ENCODE peak calls at places on chromosomes 13 and 19, in five cellular contexts. C is colonic mucosa, A is NB4, T is HepG2, I is mucosa of descending colon. R is an unnamed sample.
A peak's percentile ranks its signal among the peaks of the same experiment; 100 is the strongest.

GRCh38 chr13:95185851-95186250 is 115.4 kb downstream of the ABCC4 start:
- DNase-seq in C (no peak), A (no peak), T (no peak), I (no peak), R (no peak)

GRCh38 chr13:92224052-92224821 is 825.8 kb downstream of the GPC5 start:
- DNase-seq in C (no peak), A (peak; percentile 92), T (no peak), I (no peak), R (no peak)

GRCh38 chr13:21318891-21319532 is 140.1 kb downstream of the ZDHHC20 start:
- DNase-seq in C (no peak), A (no peak), T (no peak), I (no peak), R (no peak)

GRCh38 chr19:16654151-16654550 is 5.8 kb downstream of the SMIM7 start:
- DNase-seq in C (no peak), A (peak; percentile 30), T (peak; percentile 35), I (no peak), R (no peak)

GRCh38 chr19:38676023-38676877 is 28.8 kb downstream of the ACTN4 start:
- DNase-seq in C (no peak), A (peak; percentile 74), T (no peak), I (no peak), R (no peak)

GRCh38 chr13:105334211-105334610 is 1201.3 kb downstream of the EFNB2 start:
- DNase-seq in C (no peak), A (no peak), T (no peak), I (no peak), R (no peak)

GRCh38 chr19:2356036-2356646 is 3.9 kb upstream of the TMPRSS9 start:
- DNase-seq in C (no peak), A (no peak), T (no peak), I (no peak), R (no peak)

GRCh38 chr19:46697142-46697960 is 19.6 kb downstream of the PRKD2 start:
- DNase-seq in C (peak; percentile 97), A (peak; percentile 100), T (no peak), I (peak; percentile 95), R (no peak)

GRCh38 chr13:36475468-36475867 is 43.2 kb downstream of the CCNA1 start:
- DNase-seq in C (no peak), A (peak; percentile 58), T (peak; percentile 33), I (no peak), R (no peak)

GRCh38 chr13:102276479-102276878 is 125.4 kb downstream of the FGF14 start:
- DNase-seq in C (no peak), A (no peak), T (no peak), I (no peak), R (no peak)

GRCh38 chr19:29714953-29715694 is at the start of gene C19orf12:
- DNase-seq in C (peak; percentile 49), A (peak; percentile 66), T (peak; percentile 18), I (peak; percentile 78), R (no peak)

GRCh38 chr13:20249913-20250312 is 17.8 kb upstream of the GJB6 start:
- DNase-seq in C (no peak), A (no peak), T (no peak), I (no peak), R (no peak)

GRCh38 chr13:111431241-111431640 is 110.8 kb downstream of the TEX29 start:
- DNase-seq in C (no peak), A (no peak), T (no peak), I (no peak), R (no peak)

GRCh38 chr13:76812206-76812882 is 73.9 kb downstream of the KCTD12 start:
- DNase-seq in C (no peak), A (no peak), T (no peak), I (no peak), R (no peak)

GRCh38 chr13:113766035-113766800 is 7.2 kb downstream of the TMEM255B start:
- DNase-seq in C (no peak), A (no peak), T (no peak), I (no peak), R (no peak)

GRCh38 chr13:33992891-33993336 is 175.0 kb downstream of the RFC3 start:
- DNase-seq in C (no peak), A (no peak), T (peak; percentile 72), I (no peak), R (no peak)

GRCh38 chr13:101529419-101529818 is 76.9 kb downstream of the ITGBL1 start:
- DNase-seq in C (no peak), A (no peak), T (no peak), I (no peak), R (peak; percentile 50)

GRCh38 chr19:52102163-52102562 is 6.6 kb upstream of the ZNF841 start:
- DNase-seq in C (no peak), A (no peak), T (no peak), I (no peak), R (no peak)

GRCh38 chr13:110263906-110264305 is 43.1 kb downstream of the COL4A1 start:
- DNase-seq in C (peak; percentile 60), A (no peak), T (no peak), I (no peak), R (no peak)

GRCh38 chr19:18789883-18790565 is 1.1 kb downstream of the COMP start:
- DNase-seq in C (no peak), A (no peak), T (no peak), I (no peak), R (no peak)
- H3K4me3 ChIP-seq in C (no peak overlapping the region), A (no peak overlapping the region), T (peak overlapping the region; percentile 16), I (no peak overlapping the region), R (no peak overlapping the region)

GRCh38 chr19:45402469-45403070 is 2.3 kb downstream of the PPP1R13L start:
- DNase-seq in C (peak; percentile 72), A (peak; percentile 26), T (no peak), I (peak; percentile 77), R (no peak)
- TF ChIP-seq CTCF in C (peak; percentile 41), A (no peak), T (no peak), I (peak; percentile 11), R (peak; percentile 37)

DNA sequence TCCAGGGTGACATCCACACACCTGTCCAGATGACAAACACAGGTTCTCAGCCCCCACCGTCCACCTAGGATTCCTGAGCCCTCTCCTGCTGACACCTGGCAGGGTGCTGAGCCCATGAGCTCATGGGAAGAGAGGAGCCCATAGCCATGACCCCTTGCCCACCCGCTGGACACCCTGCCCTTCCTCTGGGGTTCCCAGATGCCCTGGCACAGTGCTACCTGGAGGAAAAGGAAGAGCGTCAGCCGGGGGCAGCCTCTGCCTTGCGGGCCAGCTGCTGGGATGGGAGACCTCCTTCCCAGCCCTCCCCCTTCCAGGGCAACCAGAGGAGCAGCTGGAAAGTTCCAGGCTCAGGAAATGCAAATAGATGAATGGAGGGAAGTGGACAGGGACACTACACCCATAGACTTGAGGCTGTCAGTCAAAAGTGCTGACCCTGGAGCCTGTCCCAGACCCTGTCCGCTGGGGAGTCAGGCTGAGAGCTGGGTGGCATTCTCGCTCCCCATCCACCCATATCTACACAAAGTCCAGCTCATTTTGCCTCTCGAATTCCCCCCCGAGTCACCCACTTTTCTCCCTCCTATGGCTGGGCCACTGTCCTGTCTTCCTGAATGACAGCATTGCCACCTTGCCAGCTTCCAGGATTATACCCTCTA is 12.3 kb upstream of the ARHGEF18 start:
- DNase-seq in C (no peak), A (no peak), T (no peak), I (no peak), R (no peak)
- H3K4me3 ChIP-seq in C (no peak overlapping the region), A (peak overlapping the region; percentile 17), T (no peak overlapping the region), I (no peak overlapping the region), R (no peak overlapping the region)

DNA sequence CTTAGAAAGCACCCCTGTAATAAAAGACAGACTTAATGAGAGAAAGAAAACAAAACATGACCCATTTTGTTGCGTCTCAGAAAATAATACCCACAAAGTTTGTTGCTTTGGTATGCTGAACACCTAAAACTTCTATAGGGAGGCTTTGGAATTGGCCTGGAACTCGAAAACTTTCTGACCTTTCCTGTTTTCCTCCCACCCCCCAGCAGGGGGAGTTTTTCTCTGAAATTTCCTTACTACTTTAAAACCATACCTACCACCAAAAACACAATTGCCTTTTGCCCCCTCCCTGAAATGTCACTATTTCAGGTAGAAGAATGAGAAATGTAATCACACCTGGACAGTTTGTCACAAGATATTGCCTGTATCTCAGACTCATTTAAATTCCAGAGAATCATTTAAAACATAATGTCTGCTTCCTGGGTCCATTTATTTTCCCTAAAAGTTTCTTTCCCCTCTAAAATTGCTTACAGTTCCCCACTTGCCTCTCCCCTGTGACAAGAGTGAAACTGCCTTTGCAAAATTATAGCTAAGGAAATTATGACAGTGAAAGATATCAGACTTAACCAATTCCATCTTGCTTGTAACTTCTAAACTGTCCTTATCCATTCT is 2700.2 kb downstream of the PCDH9 start:
- DNase-seq in C (no peak), A (peak; percentile 26), T (peak; percentile 9), I (no peak), R (no peak)
- TF ChIP-seq CTCF in C (no peak), A (peak; percentile 69), T (peak; percentile 42), I (no peak), R (peak; percentile 67)

DNA sequence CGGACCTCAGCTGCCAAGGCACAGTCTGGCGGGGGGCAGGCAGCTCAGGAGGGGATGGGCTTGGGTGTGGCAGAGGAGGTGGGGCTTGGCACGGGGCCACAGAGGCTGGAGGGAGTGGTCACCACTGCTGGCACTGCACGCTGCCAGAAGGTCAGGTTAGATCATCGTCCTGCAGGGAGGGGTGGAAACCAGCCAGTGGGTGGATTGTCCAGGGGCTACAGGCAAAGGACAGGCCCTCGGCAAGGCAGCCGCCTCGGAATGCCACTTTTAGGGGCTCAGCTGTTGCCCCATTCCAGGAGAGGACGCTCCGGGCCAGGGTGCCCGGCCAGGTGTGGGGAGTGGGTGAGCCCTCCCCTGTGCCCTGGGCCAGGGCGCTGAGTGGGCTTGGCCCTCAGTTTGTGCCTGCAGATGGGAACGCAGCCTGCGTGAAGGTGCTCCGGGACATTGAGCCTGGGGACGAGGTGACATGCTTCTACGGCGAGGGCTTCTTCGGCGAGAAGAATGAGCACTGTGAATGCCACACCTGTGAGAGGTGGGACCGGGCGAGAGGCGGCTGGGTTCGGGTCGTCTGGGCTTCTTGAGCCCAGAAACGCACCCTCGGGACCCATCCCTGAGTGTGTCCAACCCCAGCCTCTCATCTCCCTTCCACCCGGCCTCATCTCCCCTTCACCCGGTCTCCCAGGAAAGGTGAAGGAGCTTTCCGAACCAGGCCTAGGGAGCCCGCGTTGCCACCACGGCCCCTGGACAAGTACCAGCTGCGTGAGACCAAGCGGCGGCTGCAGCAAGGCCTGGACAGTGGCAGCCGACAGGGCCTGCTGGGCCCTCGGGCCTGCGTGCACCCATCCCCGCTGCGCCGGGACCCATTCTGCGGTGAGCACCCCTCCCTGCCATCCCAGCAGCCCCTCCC is 6.4 kb downstream of the KMT5C start:
- DNase-seq in C (peak; percentile 82), A (no peak), T (no peak), I (peak; percentile 78), R (no peak)
- H3K4me3 ChIP-seq in C (no peak overlapping the region), A (no peak overlapping the region), T (no peak overlapping the region), I (no peak overlapping the region), R (no peak overlapping the region)

DNA sequence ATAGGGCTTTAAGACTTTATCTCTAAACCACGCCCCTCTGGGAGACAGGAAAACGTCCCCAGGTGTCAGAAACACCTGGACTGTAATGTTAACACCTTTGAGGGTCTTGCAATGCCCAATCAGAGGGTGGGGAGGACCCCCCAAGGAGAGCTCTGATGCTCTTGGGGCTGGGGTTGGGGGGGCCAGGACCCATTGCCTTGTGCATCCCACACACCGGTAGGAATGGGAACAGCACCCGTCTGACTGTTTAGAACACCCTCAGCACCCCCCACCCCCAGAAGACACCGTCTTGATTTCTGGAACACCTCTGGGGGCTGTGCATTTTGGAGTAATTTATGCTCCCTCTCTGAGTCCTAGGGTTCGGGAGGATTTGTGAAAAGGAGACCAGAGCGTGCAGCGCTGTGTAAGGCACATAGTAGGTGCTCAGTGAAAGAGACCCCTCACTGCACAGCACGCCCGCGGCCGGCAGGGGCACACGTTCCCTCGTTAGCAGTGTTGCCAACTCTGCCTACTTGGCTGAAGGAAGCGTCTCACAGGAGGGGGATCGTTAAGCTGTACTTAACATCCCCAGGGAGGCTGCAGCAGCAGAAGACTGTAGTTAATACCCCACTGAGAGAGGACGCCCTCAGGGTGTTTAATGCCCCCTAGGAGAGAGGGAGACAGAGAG is 2.8 kb upstream of the ERFL start:
- DNase-seq in C (no peak), A (peak; percentile 29), T (no peak), I (peak; percentile 36), R (no peak)
- TF ChIP-seq CTCF in C (no peak), A (no peak), T (peak; percentile 24), I (no peak), R (peak; percentile 43)